ENCODE peak calls at places on chromosome 1, in nine cellular contexts. K is IMR-90, Z is thyroid gland, E is vagina, W is stomach, C is A549, F is ovary, Q is sigmoid colon, I is heart left ventricle. M is an unnamed sample.

GRCh38 chr1:207952617-207953542 is 42.0 kb upstream of the CD34 start:
- DNase-seq in E (no peak), W (no peak), Z (no peak), C (no peak), F (no peak), Q (no peak), K (no peak), I (no peak), M (no peak)

GRCh38 chr1:6002714-6003501 is 10.7 kb upstream of the NPHP4 start:
- DNase-seq in W (no peak), F (no peak), E (no peak), C (no peak), I (peak; percentile 74), Q (peak; percentile 57), K (no peak), Z (no peak), M (no peak)

GRCh38 chr1:2982615-2983318 is 38.5 kb upstream of the ACTRT2 start:
- DNase-seq in C (no peak), E (no peak), F (no peak), W (no peak), I (peak; percentile 58), K (no peak), Q (peak; percentile 61), Z (peak; percentile 17), M (peak; percentile 31)

GRCh38 chr1:191065346-191065745 is 587.7 kb upstream of the BRINP3 start:
- DNase-seq in K (no peak), Z (no peak), C (no peak), Q (no peak), I (no peak), W (no peak), E (no peak), F (no peak), M (no peak)

GRCh38 chr1:4837752-4838151 is 183.3 kb downstream of the AJAP1 start:
- DNase-seq in Q (no peak), W (no peak), I (no peak), Z (no peak), E (no peak), C (no peak), K (no peak), F (no peak), M (no peak)

GRCh38 chr1:232571523-232571922 is 58.4 kb downstream of the SIPA1L2 start:
- DNase-seq in K (peak; percentile 35), Z (no peak), Q (no peak), F (no peak), W (no peak), I (no peak), E (no peak), C (no peak), M (no peak)

GRCh38 chr1:91503332-91503900 is 2.8 kb downstream of the CDC7 start:
- DNase-seq in I (no peak), C (no peak), W (no peak), K (no peak), Z (no peak), Q (no peak), E (no peak), F (no peak), M (no peak)

GRCh38 chr1:89873250-89873649 is 52.4 kb downstream of the LRRC8D start:
- DNase-seq in C (no peak), E (no peak), K (peak; percentile 43), Q (no peak), F (no peak), W (no peak), Z (no peak), I (no peak), M (no peak)

GRCh38 chr1:36400825-36401601 is 3.3 kb upstream of the LSM10 start:
- DNase-seq in Z (peak; percentile 21), C (no peak), E (no peak), K (peak; percentile 18), F (no peak), I (peak; percentile 86), Q (peak; percentile 87), W (peak; percentile 55), M (peak; percentile 92)

GRCh38 chr1:8607906-8608305 is 209.5 kb downstream of the RERE start:
- DNase-seq in F (no peak), Q (no peak), E (no peak), Z (no peak), I (no peak), W (no peak), K (no peak), C (no peak), M (no peak)

GRCh38 chr1:190665045-190665444 is 187.4 kb upstream of the BRINP3 start:
- DNase-seq in F (no peak), C (no peak), E (no peak), K (no peak), I (no peak), Q (no peak), W (no peak), Z (no peak), M (no peak)

GRCh38 chr1:63063367-63063766 is 259.0 kb upstream of the FOXD3 start:
- DNase-seq in F (no peak), W (no peak), Q (no peak), C (no peak), K (no peak), E (no peak), I (no peak), Z (no peak), M (no peak)

GRCh38 chr1:19735419-19736127 is 64.1 kb downstream of the TMCO4 start:
- DNase-seq in W (no peak), E (no peak), K (peak; percentile 98), Z (peak; percentile 72), Q (peak; percentile 93), C (no peak), I (peak; percentile 68), F (no peak), M (no peak)

GRCh38 chr1:93605812-93606512 is 75.7 kb downstream of the BCAR3 start:
- DNase-seq in C (peak; percentile 68), Q (peak; percentile 61), Z (no peak), W (no peak), E (no peak), K (peak; percentile 97), F (no peak), I (no peak), M (no peak)

GRCh38 chr1:50493710-50494109 is 70.5 kb upstream of the DMRTA2 start:
- DNase-seq in W (no peak), C (no peak), Z (no peak), I (no peak), K (no peak), F (no peak), Q (no peak), E (no peak), M (no peak)

GRCh38 chr1:68344208-68344607 is 105.5 kb downstream of the RPE65 start:
- DNase-seq in W (no peak), C (no peak), I (no peak), K (no peak), F (no peak), E (no peak), Q (no peak), Z (no peak), M (no peak)

GRCh38 chr1:9888886-9889285 is 21.2 kb downstream of the CTNNBIP1 start:
- DNase-seq in W (no peak), F (no peak), Q (no peak), C (no peak), E (no peak), Z (no peak), K (no peak), I (peak; percentile 28), M (no peak)

GRCh38 chr1:59498640-59499039 is 201.7 kb downstream of the FGGY start:
- DNase-seq in Z (peak; percentile 23), F (no peak), C (no peak), E (no peak), K (no peak), Q (no peak), W (no peak), I (no peak), M (no peak)

DNA sequence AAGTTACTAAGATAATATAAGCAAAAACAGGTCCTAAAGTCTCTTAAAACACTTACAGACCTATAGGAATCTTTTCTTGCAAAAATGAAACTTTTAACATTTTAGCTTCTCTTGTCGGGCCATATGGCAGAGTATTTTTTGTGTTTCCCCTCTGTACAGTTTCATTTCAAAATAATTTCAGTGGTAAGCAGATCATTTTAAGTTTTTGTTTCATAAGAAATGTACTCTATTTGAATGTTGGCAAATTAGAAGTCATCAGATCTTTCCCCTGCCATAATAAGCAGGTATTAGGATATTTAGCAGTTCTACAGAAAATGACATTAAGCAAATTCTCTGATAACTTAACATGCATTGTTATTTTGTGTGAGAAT is 37.9 kb downstream of the RGL1 start:
- DNase-seq in Q (no peak), Z (no peak), E (no peak), C (no peak), F (no peak), W (no peak), K (no peak), I (no peak), M (no peak)
- H3K4me1 ChIP-seq in Q (no peaks in the 10 kb centered on the region), Z (peaks cover 10% of the 10 kb centered on the region), E (peaks cover 20% of the 10 kb centered on the region), C (peaks cover 27% of the 10 kb centered on the region), F (peaks cover 4% of the 10 kb centered on the region), W (peaks cover 18% of the 10 kb centered on the region), K (peaks cover 13% of the 10 kb centered on the region), I (peaks cover 17% of the 10 kb centered on the region), M (no peaks in the 10 kb centered on the region)

DNA sequence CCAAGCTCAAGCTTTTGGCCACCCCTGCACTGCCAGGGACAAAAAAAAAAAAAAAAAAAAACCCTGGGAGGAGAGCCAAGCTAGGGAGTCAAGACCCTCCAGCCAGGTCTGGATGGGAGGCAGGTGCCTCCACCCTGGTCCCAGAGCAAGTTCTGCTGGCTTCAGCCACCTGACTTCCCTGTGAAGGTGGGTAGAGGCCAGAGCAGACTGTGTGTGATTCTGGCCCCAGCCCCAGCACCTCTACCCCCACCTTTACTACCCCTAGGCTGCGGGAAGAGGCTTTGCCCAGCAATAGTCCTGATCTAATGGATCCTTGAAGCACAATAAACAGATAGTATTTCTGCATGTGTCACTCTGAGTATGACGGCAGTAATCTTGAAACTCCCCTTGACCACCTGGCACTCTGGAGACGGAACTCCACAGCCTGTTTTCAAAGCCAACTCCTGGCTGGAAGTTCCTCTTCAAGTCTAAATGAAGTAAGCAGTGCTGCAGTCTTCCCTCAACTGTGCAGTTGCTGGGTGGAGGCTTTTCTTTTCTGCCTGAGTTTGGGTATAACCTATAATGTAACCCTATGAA is 9.8 kb downstream of the PDZK1IP1 start:
- DNase-seq in C (no peak), E (no peak), Q (no peak), W (peak; percentile 43), F (no peak), K (no peak), I (no peak), Z (no peak), M (no peak)
- TF ChIP-seq POLR2A in C (no peak), E (no peak), Q (no peak), W (no peak), F (no peak), K (no peak), I (no peak), Z (no peak), M (no peak)

GRCh38 chr1:42692461-42692860 is 10.2 kb downstream of the YBX1 start:
- DNase-seq in Q (no peak), C (no peak), E (no peak), W (no peak), F (no peak), K (no peak), Z (no peak), I (no peak), M (peak; percentile 53)
- H3K4me1 ChIP-seq in Q (no peaks in the 10 kb centered on the region), C (peaks cover 57% of the 10 kb centered on the region), E (peaks cover 66% of the 10 kb centered on the region), W (peaks cover 78% of the 10 kb centered on the region), F (peaks cover 13% of the 10 kb centered on the region), K (peaks cover 16% of the 10 kb centered on the region), Z (peaks cover 64% of the 10 kb centered on the region), I (peaks cover 10% of the 10 kb centered on the region), M (peaks cover 2% of the 10 kb centered on the region)

GRCh38 chr1:35073265-35073811 is 5.8 kb upstream of the ZMYM1 start:
- DNase-seq in K (no peak), C (no peak), W (no peak), Q (no peak), E (no peak), I (no peak), F (no peak), Z (no peak), M (no peak)

GRCh38 chr1:35080171-35080854 is 1.1 kb downstream of the ZMYM1 start:
- DNase-seq in W (no peak), C (no peak), F (no peak), K (no peak), Z (no peak), I (no peak), E (no peak), Q (no peak), M (no peak)

GRCh38 chr1:35079003-35079930 is at the start of gene ZMYM1:
- DNase-seq in K (peak; percentile 83), Z (peak; percentile 86), F (peak; percentile 84), I (peak; percentile 93), C (peak; percentile 80), W (peak; percentile 84), E (no peak), Q (peak; percentile 91), M (peak; percentile 86)
- TF ChIP-seq POLR2A in K (peak; percentile 64), Z (peak; percentile 72), F (peak; percentile 63), I (peak; percentile 67), C (peak; percentile 35), W (no peak), E (no peak), Q (peak; percentile 39), M (peak; percentile 49)